ENCODE peak calls at places on chromosome 12, in four cellular contexts. X is K562, L is GM12878, E is HepG2. Q is an unnamed sample.

GRCh38 chr12:32047357-32047828 is 59.3 kb upstream of the BICD1 start:
- DNase-seq in X (peak; percentile 37), L (no peak), E (no peak), Q (no peak)

GRCh38 chr12:11756022-11756421 is 106.5 kb downstream of the ETV6 start:
- DNase-seq in X (no peak), L (no peak), E (no peak), Q (no peak)

GRCh38 chr12:50745861-50746260 is 18.0 kb upstream of the ATF1 start:
- DNase-seq in X (no peak), L (no peak), E (no peak), Q (no peak)

GRCh38 chr12:55681142-55682077 is 26.3 kb downstream of the ITGA7 start:
- DNase-seq in X (no peak), L (no peak), E (peak; percentile 92), Q (peak; percentile 83)

GRCh38 chr12:50192908-50193307 is 25.7 kb upstream of the CERS5 start:
- DNase-seq in X (no peak), L (no peak), E (no peak), Q (no peak)

GRCh38 chr12:15796493-15797141 is 7.4 kb upstream of the EPS8 start:
- DNase-seq in X (no peak), L (no peak), E (peak; percentile 37), Q (no peak)

GRCh38 chr12:68240079-68240478 is 13.3 kb downstream of the IL22 start:
- DNase-seq in X (no peak), L (no peak), E (no peak), Q (no peak)

GRCh38 chr12:69509308-69509736 is 39.1 kb downstream of the FRS2 start:
- DNase-seq in X (no peak), L (no peak), E (no peak), Q (no peak)

GRCh38 chr12:121652767-121653497 is 16.5 kb downstream of the MORN3 start:
- DNase-seq in X (peak; percentile 13), L (no peak), E (peak; percentile 27), Q (no peak)

GRCh38 chr12:1591029-1591428 is 3.4 kb downstream of the FBXL14 start:
- DNase-seq in X (no peak), L (no peak), E (no peak), Q (no peak)

GRCh38 chr12:81231574-81232368 is 153.9 kb downstream of the ACSS3 start:
- DNase-seq in X (no peak), L (no peak), E (no peak), Q (no peak)

GRCh38 chr12:76399040-76399439 is 50.8 kb upstream of the BBS10 start:
- DNase-seq in X (no peak), L (no peak), E (no peak), Q (no peak)

GRCh38 chr12:120249266-120249874 is 16.2 kb downstream of the PXN start:
- DNase-seq in X (no peak), L (no peak), E (no peak), Q (no peak)
- TF ChIP-seq HDAC6 in X (no peak), L (no peak), E (no peak), Q (no peak)

DNA sequence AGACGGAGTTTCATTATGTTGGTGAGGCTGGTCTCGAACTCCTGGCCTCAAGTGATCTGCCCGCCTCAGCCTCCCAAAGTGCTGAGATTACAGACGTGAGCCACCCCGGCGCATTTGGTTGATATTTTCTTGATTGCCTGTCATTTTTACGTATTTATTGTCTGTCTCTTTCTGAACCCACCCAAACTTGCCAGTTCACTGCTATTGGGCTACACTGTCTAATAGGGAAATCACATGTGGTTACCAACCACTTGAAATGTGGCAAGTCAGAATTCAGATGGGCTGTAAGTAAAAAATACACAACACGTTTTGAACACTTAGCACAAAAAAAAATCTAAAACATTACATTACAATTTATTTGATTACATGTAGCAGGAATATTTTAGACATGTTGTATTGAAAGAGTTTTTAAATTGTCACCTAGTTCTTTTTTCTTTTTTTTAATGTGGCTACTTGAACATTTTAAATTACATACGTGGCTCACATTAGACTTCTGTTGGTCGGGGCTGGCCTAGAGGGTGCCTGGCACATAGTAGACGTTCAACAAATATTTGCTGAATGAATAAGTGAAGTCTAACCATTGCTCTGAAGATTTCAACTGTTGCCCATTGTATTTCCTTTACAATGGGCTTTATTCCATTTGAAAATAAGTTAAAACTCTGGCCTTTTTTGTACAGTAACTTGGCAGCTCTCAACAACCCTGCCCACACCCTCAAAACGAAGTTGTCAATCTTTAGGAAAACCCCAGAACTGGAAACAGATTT is 1.9 kb downstream of the WSB2 start:
- DNase-seq in X (no peak), L (no peak), E (peak; percentile 44), Q (no peak)
- H3K4me1 ChIP-seq in X (peaks cover 15% of the 10 kb centered on the region), L (peaks cover 4% of the 10 kb centered on the region), E (peaks cover 71% of the 10 kb centered on the region), Q (peaks cover 6% of the 10 kb centered on the region)

DNA sequence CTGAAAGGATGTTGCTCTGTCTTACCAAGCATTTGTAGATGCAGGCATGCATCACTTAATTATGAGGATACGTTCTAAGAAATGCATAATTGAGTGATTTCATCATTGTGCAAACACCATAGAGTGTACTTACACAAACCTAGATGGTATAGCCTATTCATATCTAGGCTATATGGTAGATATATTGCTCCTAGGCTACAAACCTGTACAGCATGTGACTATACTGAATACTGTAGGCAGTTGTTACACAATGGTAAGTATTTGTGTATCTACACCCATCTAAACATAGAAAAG is 75.9 kb downstream of the IFT81 start:
- DNase-seq in X (no peak), L (no peak), E (peak; percentile 30), Q (no peak)
- TF ChIP-seq HDAC6 in X (no peak), L (no peak), E (no peak), Q (no peak)

DNA sequence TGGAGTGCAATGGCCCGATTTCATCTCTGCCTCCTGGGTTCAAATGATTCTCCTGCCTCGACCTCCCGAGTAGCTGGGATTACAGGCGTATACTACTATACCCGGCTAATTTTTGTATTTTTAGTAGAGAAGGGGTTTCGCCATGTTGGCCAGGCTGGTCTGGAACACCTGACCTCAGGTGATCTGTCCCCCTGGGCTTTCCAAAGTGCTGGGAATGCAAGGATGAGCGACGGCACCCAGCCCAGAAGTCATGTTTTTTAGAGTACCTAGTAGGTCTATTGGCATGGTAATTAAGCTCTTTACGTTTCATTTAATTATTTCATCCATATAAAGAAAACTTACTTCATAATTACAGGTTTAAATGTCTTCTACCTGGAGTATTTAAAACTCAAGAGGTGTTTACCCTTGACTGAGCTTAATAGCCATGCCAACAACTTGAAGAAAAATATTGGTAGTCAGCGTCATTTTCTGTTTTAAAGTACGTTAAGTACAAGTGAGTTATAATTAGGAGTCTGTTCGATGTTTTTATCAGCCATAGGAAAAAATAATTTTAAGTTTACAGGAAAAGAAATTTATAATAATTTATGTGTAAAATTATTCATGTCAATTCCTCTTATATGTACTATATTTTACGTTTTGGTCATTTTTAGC is 4.0 kb downstream of the TMPO start:
- DNase-seq in X (no peak), L (no peak), E (no peak), Q (no peak)
- H3K4me1 ChIP-seq in X (peaks cover 24% of the 10 kb centered on the region), L (no peaks in the 10 kb centered on the region), E (peaks cover 39% of the 10 kb centered on the region), Q (no peaks in the 10 kb centered on the region)

DNA sequence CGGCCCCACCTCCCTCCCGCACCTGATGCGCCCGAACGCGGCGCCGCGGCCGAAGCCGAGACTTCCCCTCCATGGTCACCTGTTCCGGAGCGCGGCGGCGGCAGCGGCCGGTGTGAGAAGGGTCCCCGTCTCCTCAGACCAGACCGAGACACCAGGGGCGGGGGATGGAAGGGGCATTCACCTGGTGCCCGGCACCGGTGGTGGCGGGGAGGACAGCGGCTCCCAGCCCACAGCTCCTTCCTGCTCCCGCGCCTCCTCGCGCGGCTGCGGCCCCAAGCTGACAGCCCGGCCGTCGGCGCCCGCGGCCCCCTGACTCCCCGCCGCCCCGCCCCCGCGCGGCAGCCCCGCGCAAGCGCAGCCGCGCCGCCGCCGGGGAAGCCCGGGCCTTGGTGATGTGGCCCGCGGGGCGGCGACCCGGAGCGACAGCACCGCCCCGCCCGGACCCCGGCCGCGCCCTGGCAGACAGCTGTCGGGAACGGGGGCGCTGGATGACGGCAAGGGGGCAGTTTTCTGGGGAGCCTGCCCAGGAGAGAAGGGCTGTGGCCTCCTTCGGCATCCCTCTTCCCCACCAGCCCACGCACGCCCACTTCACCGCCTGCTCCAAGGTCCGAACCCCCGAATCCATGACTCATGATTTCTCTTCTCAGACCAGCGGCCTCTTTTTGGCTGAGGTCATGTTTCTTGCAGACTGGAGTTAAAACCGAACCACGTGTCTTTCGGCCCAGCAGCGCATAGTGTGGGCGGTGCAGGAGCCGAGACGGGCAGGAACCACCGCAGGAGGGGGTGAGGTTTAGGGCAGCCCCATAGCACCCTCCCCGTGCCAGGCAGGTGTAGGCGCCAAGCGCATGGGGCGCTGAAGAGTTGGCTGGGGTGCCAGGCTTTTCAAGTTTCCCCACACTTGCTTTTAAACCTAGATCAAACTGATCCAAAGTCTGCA is at the start of gene SLC41A2:
- DNase-seq in X (peak; percentile 90), L (peak; percentile 81), E (peak; percentile 79), Q (peak; percentile 43)
- TF ChIP-seq HDAC6 in X (no peak), L (no peak), E (no peak), Q (no peak)

GRCh38 chr12:93785262-93786010 is 108.3 kb downstream of the CRADD start:
- DNase-seq in X (peak; percentile 49), L (no peak), E (peak; percentile 63), Q (peak; percentile 29)
- H3K4me1 ChIP-seq in X (peaks cover 6% of the 10 kb centered on the region), L (no peaks in the 10 kb centered on the region), E (peaks cover 40% of the 10 kb centered on the region), Q (peaks cover 4% of the 10 kb centered on the region)

GRCh38 chr12:106134294-106134949 is 4.3 kb downstream of the NUAK1 start:
- DNase-seq in X (no peak), L (no peak), E (no peak), Q (no peak)

GRCh38 chr12:106136263-106136662 is 2.5 kb downstream of the NUAK1 start:
- DNase-seq in X (peak; percentile 62), L (no peak), E (peak; percentile 73), Q (peak; percentile 96)

GRCh38 chr12:106135075-106135474 is 3.7 kb downstream of the NUAK1 start:
- DNase-seq in X (no peak), L (no peak), E (no peak), Q (no peak)

GRCh38 chr12:106137456-106138278 is 1.1 kb downstream of the NUAK1 start:
- DNase-seq in X (no peak), L (no peak), E (no peak), Q (no peak)

GRCh38 chr12:106135781-106136180 is 3.0 kb downstream of the NUAK1 start:
- DNase-seq in X (no peak), L (no peak), E (no peak), Q (no peak)
- TF ChIP-seq HDAC6 in X (no peak), L (no peak), E (no peak), Q (no peak)

GRCh38 chr12:29164477-29165163 is 15.5 kb downstream of the FAR2 start:
- DNase-seq in X (no peak), L (peak; percentile 55), E (no peak), Q (no peak)
- H3K4me1 ChIP-seq in X (no peaks in the 10 kb centered on the region), L (peaks cover 13% of the 10 kb centered on the region), E (no peaks in the 10 kb centered on the region), Q (peaks cover 3% of the 10 kb centered on the region)

DNA sequence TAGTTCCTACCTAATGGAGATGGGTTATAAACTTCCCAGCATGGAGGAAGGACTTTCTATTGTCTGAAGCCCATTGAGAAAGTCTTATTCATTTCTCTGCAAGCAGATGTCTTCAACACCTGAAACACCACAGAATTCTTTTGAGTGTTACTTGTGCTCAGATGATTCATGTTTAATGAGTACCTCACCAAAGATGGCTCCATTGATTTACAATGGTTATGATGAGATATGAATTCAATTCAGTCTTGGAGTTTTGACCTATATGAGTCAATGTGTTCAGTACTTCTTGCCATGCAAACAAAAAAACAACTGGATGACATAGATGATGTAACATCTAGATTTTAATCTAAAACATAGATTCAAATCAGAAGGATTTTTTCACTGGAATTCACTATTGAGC is 15.4 kb upstream of the PAWR start:
- DNase-seq in X (no peak), L (no peak), E (no peak), Q (no peak)
- TF ChIP-seq HDAC6 in X (no peak), L (no peak), E (no peak), Q (no peak)